ENCODE peak calls at places on chromosomes 6 and 20, in eight cellular contexts. One of them, this sample, is unnamed.

GRCh38 chr6:39301606-39302005 is 12.6 kb downstream of the KCNK17 start:
- DNase-seq in heart right ventricle: no peak
- DNase-seq in fibroblast of lung: no peak
- DNase-seq in skeletal muscle cell: no peak
- DNase-seq in DMS153: no peak
- DNase-seq in A172: no peak
- DNase-seq in psoas muscle: no peak
- DNase-seq in colonic mucosa: no peak
- DNase-seq in this sample: peak

GRCh38 chr20:36865861-36866149 is 10.1 kb upstream of the TLDC2 start:
- DNase-seq in skeletal muscle cell: no peak
- DNase-seq in heart right ventricle: no peak
- DNase-seq in psoas muscle: no peak
- DNase-seq in fibroblast of lung: no peak
- DNase-seq in colonic mucosa: no peak
- DNase-seq in DMS153: no peak
- DNase-seq in A172: no peak
- DNase-seq in this sample: no peak

GRCh38 chr6:140252099-140252498 is 877.7 kb upstream of the CITED2 start:
- DNase-seq in psoas muscle: no peak
- DNase-seq in heart right ventricle: no peak
- DNase-seq in skeletal muscle cell: peak
- DNase-seq in A172: no peak
- DNase-seq in DMS153: no peak
- DNase-seq in colonic mucosa: no peak
- DNase-seq in fibroblast of lung: no peak
- DNase-seq in this sample: no peak

GRCh38 chr6:127069659-127070279 is 48.7 kb upstream of the RSPO3 start:
- DNase-seq in A172: peak
- DNase-seq in fibroblast of lung: peak
- DNase-seq in heart right ventricle: no peak
- DNase-seq in DMS153: peak
- DNase-seq in psoas muscle: no peak
- DNase-seq in colonic mucosa: no peak
- DNase-seq in skeletal muscle cell: no peak
- DNase-seq in this sample: peak

GRCh38 chr6:149328083-149328482 is 10.6 kb downstream of the TAB2 start:
- DNase-seq in skeletal muscle cell: no peak
- DNase-seq in colonic mucosa: no peak
- DNase-seq in DMS153: no peak
- DNase-seq in fibroblast of lung: no peak
- DNase-seq in A172: no peak
- DNase-seq in heart right ventricle: no peak
- DNase-seq in psoas muscle: no peak
- DNase-seq in this sample: no peak

GRCh38 chr6:125974214-125974866 is 12.0 kb upstream of the TRMT11 start:
- DNase-seq in skeletal muscle cell: no peak
- DNase-seq in colonic mucosa: no peak
- DNase-seq in A172: peak
- DNase-seq in fibroblast of lung: peak
- DNase-seq in heart right ventricle: no peak
- DNase-seq in DMS153: peak
- DNase-seq in psoas muscle: no peak
- DNase-seq in this sample: peak

GRCh38 chr6:52718535-52718934 is 44.7 kb downstream of the GSTA2 start:
- DNase-seq in psoas muscle: no peak
- DNase-seq in DMS153: no peak
- DNase-seq in fibroblast of lung: peak
- DNase-seq in colonic mucosa: no peak
- DNase-seq in skeletal muscle cell: no peak
- DNase-seq in A172: no peak
- DNase-seq in heart right ventricle: no peak
- DNase-seq in this sample: no peak

GRCh38 chr20:3313681-3314080 is 74.7 kb upstream of the SLC4A11 start:
- DNase-seq in fibroblast of lung: no peak
- DNase-seq in A172: no peak
- DNase-seq in heart right ventricle: no peak
- DNase-seq in colonic mucosa: no peak
- DNase-seq in psoas muscle: no peak
- DNase-seq in skeletal muscle cell: no peak
- DNase-seq in DMS153: no peak
- DNase-seq in this sample: no peak

GRCh38 chr20:59147197-59147596 is 16.4 kb upstream of the ZNF831 start:
- DNase-seq in fibroblast of lung: no peak
- DNase-seq in DMS153: no peak
- DNase-seq in colonic mucosa: no peak
- DNase-seq in skeletal muscle cell: no peak
- DNase-seq in psoas muscle: no peak
- DNase-seq in A172: no peak
- DNase-seq in heart right ventricle: no peak
- DNase-seq in this sample: no peak

GRCh38 chr6:106534564-106534982 is 94.7 kb downstream of the RTN4IP1 start:
- DNase-seq in psoas muscle: no peak
- DNase-seq in A172: no peak
- DNase-seq in fibroblast of lung: no peak
- DNase-seq in skeletal muscle cell: no peak
- DNase-seq in colonic mucosa: no peak
- DNase-seq in DMS153: no peak
- DNase-seq in heart right ventricle: no peak
- DNase-seq in this sample: no peak

GRCh38 chr6:13765570-13765969 is 48.8 kb downstream of the MCUR1 start:
- DNase-seq in fibroblast of lung: no peak
- DNase-seq in skeletal muscle cell: no peak
- DNase-seq in DMS153: no peak
- DNase-seq in heart right ventricle: no peak
- DNase-seq in psoas muscle: no peak
- DNase-seq in colonic mucosa: no peak
- DNase-seq in A172: peak
- DNase-seq in this sample: peak

GRCh38 chr6:7680393-7681075 is 45.4 kb upstream of the BMP6 start:
- DNase-seq in skeletal muscle cell: no peak
- DNase-seq in colonic mucosa: no peak
- DNase-seq in fibroblast of lung: no peak
- DNase-seq in A172: no peak
- DNase-seq in psoas muscle: no peak
- DNase-seq in heart right ventricle: no peak
- DNase-seq in DMS153: no peak
- DNase-seq in this sample: no peak

GRCh38 chr20:20241966-20242365 is 125.9 kb upstream of the INSM1 start:
- DNase-seq in psoas muscle: no peak
- DNase-seq in heart right ventricle: no peak
- DNase-seq in DMS153: peak
- DNase-seq in fibroblast of lung: no peak
- DNase-seq in colonic mucosa: no peak
- DNase-seq in A172: no peak
- DNase-seq in skeletal muscle cell: no peak
- DNase-seq in this sample: no peak

GRCh38 chr6:126210398-126211075 is 129.4 kb upstream of the CENPW start:
- DNase-seq in A172: no peak
- DNase-seq in skeletal muscle cell: no peak
- DNase-seq in heart right ventricle: no peak
- DNase-seq in fibroblast of lung: peak
- DNase-seq in psoas muscle: no peak
- DNase-seq in colonic mucosa: no peak
- DNase-seq in DMS153: no peak
- DNase-seq in this sample: no peak

This sample was measured in H4.